ENCODE peak calls at places on chromosome 5, in seven cellular contexts. N is CD8-positive, alpha-beta memory T cell; W is GM23248; U is MM.1S; C is mucosa of descending colon; Y is cardiac muscle cell; X is lung. Z is an unnamed sample. For H3K9me3, the result is how much of the 10 kb centered on the place peaks cover.

GRCh38 chr5:32777733-32778132 is 66.6 kb downstream of the NPR3 start:
- DNase-seq in U (no peak), C (no peak), X (no peak), N (no peak), Y (no peak), W (peak), Z (no peak)

GRCh38 chr5:69167488-69167845 is 517 bp downstream of the CCNB1 start:
- DNase-seq in Y (peak), W (peak), U (peak), N (no peak), C (no peak), X (no peak), Z (no peak)

GRCh38 chr5:38465045-38465444 is 91.4 kb downstream of the LIFR start:
- DNase-seq in X (no peak), C (no peak), W (peak), N (no peak), U (no peak), Y (no peak), Z (no peak)

GRCh38 chr5:14959443-14960119 is 88.0 kb upstream of the ANKH start:
- DNase-seq in X (no peak), C (no peak), W (no peak), Y (peak), N (no peak), U (no peak), Z (no peak)

GRCh38 chr5:109803854-109804253 is 114.1 kb downstream of the MAN2A1 start:
- DNase-seq in C (no peak), W (no peak), X (no peak), Y (no peak), U (no peak), N (no peak), Z (no peak)

GRCh38 chr5:111411321-111411720 is 101.0 kb downstream of the STARD4 start:
- DNase-seq in W (peak), X (no peak), C (no peak), Y (no peak), U (no peak), N (no peak), Z (no peak)

GRCh38 chr5:33299621-33300208 is 141.1 kb upstream of the TARS1 start:
- DNase-seq in W (peak), U (peak), N (no peak), X (no peak), Y (peak), C (no peak), Z (no peak)

GRCh38 chr5:137310051-137310730 is 188.9 kb downstream of the SPOCK1 start:
- DNase-seq in U (no peak), N (no peak), C (no peak), W (peak), Y (no peak), X (no peak), Z (no peak)

GRCh38 chr5:93087326-93087725 is 493.7 kb downstream of the NR2F1-AS1 start:
- DNase-seq in X (no peak), C (no peak), Y (no peak), W (no peak), N (no peak), U (no peak), Z (no peak)

GRCh38 chr5:89584339-89584956 is 701.5 kb upstream of the MEF2C start:
- DNase-seq in U (no peak), W (peak), X (no peak), C (no peak), Y (no peak), N (no peak), Z (no peak)

GRCh38 chr5:1552469-1553255 is 28.9 kb upstream of the LPCAT1 start:
- DNase-seq in U (peak), N (no peak), X (peak), Y (no peak), C (no peak), W (peak), Z (peak)

GRCh38 chr5:139838381-139839197 is 43.0 kb downstream of the PSD2 start:
- DNase-seq in Y (no peak), X (no peak), C (no peak), N (no peak), U (no peak), W (no peak), Z (no peak)

GRCh38 chr5:14712666-14713065 is 48.1 kb downstream of the OTULIN start:
- DNase-seq in X (no peak), N (no peak), W (no peak), C (no peak), U (no peak), Y (no peak), Z (no peak)

GRCh38 chr5:156189628-156190027 is 137.3 kb upstream of the SGCD start:
- DNase-seq in X (no peak), W (no peak), C (no peak), N (no peak), Y (no peak), U (no peak), Z (no peak)
- H3K9me3 ChIP-seq in X (under half), W (under half), C (under half), N (under half), Y (under half), U (under half), Z (under half)

GRCh38 chr5:154583545-154584168 is 105.6 kb upstream of the HAND1 start:
- DNase-seq in U (no peak), X (no peak), Y (no peak), N (no peak), W (no peak), C (no peak), Z (no peak)
- H3K9me3 ChIP-seq in U (under half), X (under half), Y (under half), N (under half), W (under half), C (under half), Z (under half)

GRCh38 chr5:180251887-180252286 is 40.0 kb downstream of the MAPK9 start:
- DNase-seq in N (no peak), X (no peak), U (no peak), C (no peak), W (no peak), Y (no peak), Z (no peak)
- H3K9me3 ChIP-seq in N (under half), X (half or more), U (under half), C (half or more), W (under half), Y (under half), Z (under half)

GRCh38 chr5:73619606-73620334 is 6.2 kb upstream of the ARHGEF28 start:
- DNase-seq in X (no peak), C (no peak), N (no peak), Y (no peak), W (no peak), U (no peak), Z (no peak)
- H3K9me3 ChIP-seq in X (under half), C (under half), N (under half), Y (under half), W (under half), U (under half), Z (under half)

Z was measured in right cardiac atrium.